ENCODE peak calls at places on chromosomes 11 and 22, in six cellular contexts. S is stimulated activated CD8-positive, alpha-beta memory T cell treated with anti-CD3 and anti-CD28 coated beads, Interleukin-7, amount 100 ng/mL, for 1 hour; U is MCF 10A; W is ELR; R is non-pigmented ciliary epithelial cell; P is NAMALWA. J is an unnamed sample.
A peak's percentile ranks its signal among the peaks of the same experiment; 100 is the strongest.

GRCh38 chr11:10488121-10488580 is 33.1 kb downstream of the AMPD3 start:
- DNase-seq in S (no peak), U (peak; percentile 84), W (peak; percentile 33), R (no peak), P (no peak), J (peak; percentile 43)

GRCh38 chr11:45409587-45409986 is 123.4 kb upstream of the SYT13 start:
- DNase-seq in S (no peak), U (peak; percentile 26), W (no peak), R (no peak), P (no peak), J (no peak)

GRCh38 chr22:23002612-23003180 is 67.6 kb upstream of the GNAZ start:
- DNase-seq in S (no peak), U (no peak), W (no peak), R (no peak), P (no peak), J (no peak)

GRCh38 chr11:113881856-113882255 is 6.5 kb upstream of the USP28 start:
- DNase-seq in S (no peak), U (peak; percentile 11), W (peak; percentile 18), R (no peak), P (no peak), J (no peak)

GRCh38 chr11:67054851-67055523 is 1.7 kb upstream of the RHOD start:
- DNase-seq in S (no peak), U (peak; percentile 88), W (peak; percentile 62), R (peak; percentile 53), P (peak; percentile 55), J (no peak)

GRCh38 chr11:21675049-21675616 is 517.8 kb upstream of the ANO5 start:
- DNase-seq in S (no peak), U (no peak), W (no peak), R (no peak), P (no peak), J (no peak)

GRCh38 chr11:6251120-6251733 is 8.4 kb upstream of the CCKBR start:
- DNase-seq in S (no peak), U (peak; percentile 74), W (peak; percentile 73), R (peak; percentile 31), P (peak; percentile 63), J (peak; percentile 82)

GRCh38 chr11:125036933-125037332 is 26.2 kb upstream of the SLC37A2 start:
- DNase-seq in S (no peak), U (peak; percentile 31), W (peak; percentile 95), R (peak; percentile 78), P (peak; percentile 23), J (no peak)

GRCh38 chr22:38240734-38241252 is 32.0 kb downstream of the TMEM184B start:
- DNase-seq in S (no peak), U (peak; percentile 85), W (peak; percentile 96), R (peak; percentile 72), P (no peak), J (peak; percentile 71)

GRCh38 chr11:117884994-117885393 is 8.5 kb upstream of the FXYD6 start:
- DNase-seq in S (no peak), U (no peak), W (no peak), R (no peak), P (no peak), J (no peak)

GRCh38 chr11:10382518-10382917 is 72.5 kb upstream of the AMPD3 start:
- DNase-seq in S (no peak), U (peak; percentile 30), W (peak; percentile 40), R (no peak), P (peak; percentile 79), J (peak; percentile 47)